ENCODE peak calls at places on chromosome 16, in nine cellular contexts. H is IMR-90; A is testis; E is CD8-positive, alpha-beta T cell; P is H9; G is psoas muscle; Y is neural progenitor cell; L is stomach; K is lung. O is an unnamed sample. For H3K9me3, the result is how much of the 10 kb centered on the place peaks cover.

GRCh38 chr16:14289692-14290340 is 218.7 kb downstream of the MRTFB start:
- DNase-seq in H (peak), A (peak), E (peak), P (peak), G (no peak), Y (peak), L (peak), K (no peak), O (no peak)

GRCh38 chr16:53530046-53530445 is 27.0 kb upstream of the AKTIP start:
- DNase-seq in H (no peak), A (no peak), E (no peak), P (no peak), G (no peak), Y (no peak), L (no peak), K (no peak), O (no peak)

GRCh38 chr16:4869147-4869790 is 22.0 kb downstream of the UBN1 start:
- DNase-seq in H (no peak), A (no peak), E (no peak), P (no peak), G (no peak), Y (no peak), L (peak), K (no peak), O (no peak)

GRCh38 chr16:16120382-16121184 is 102.7 kb downstream of the ABCC6 start:
- DNase-seq in H (peak), A (peak), E (no peak), P (no peak), G (peak), Y (no peak), L (peak), K (peak), O (no peak)

GRCh38 chr16:17972460-17972943 is 364.0 kb downstream of the NPIPA8 start:
- DNase-seq in H (no peak), A (no peak), E (no peak), P (no peak), G (peak), Y (no peak), L (no peak), K (no peak), O (no peak)

GRCh38 chr16:49483651-49484451 is 110.2 kb downstream of the C16orf78 start:
- DNase-seq in H (no peak), A (no peak), E (no peak), P (no peak), G (peak), Y (no peak), L (no peak), K (no peak), O (no peak)

GRCh38 chr16:31472559-31473203 is 729 bp downstream of the TGFB1I1 start:
- DNase-seq in H (peak), A (peak), E (peak), P (peak), G (peak), Y (peak), L (peak), K (peak), O (no peak)

GRCh38 chr16:53417011-53417410 is 17.3 kb upstream of the RBL2 start:
- DNase-seq in H (peak), A (no peak), E (no peak), P (no peak), G (no peak), Y (no peak), L (no peak), K (no peak), O (no peak)

GRCh38 chr16:85393674-85394510 is 219.2 kb upstream of the GSE1 start:
- DNase-seq in H (peak), A (peak), E (peak), P (peak), G (peak), Y (peak), L (peak), K (peak), O (peak)

GRCh38 chr16:75483222-75483621 is 12.0 kb downstream of the CHST6 start:
- DNase-seq in H (peak), A (no peak), E (no peak), P (no peak), G (no peak), Y (no peak), L (no peak), K (no peak), O (no peak)

GRCh38 chr16:87927195-87927562 is 9.2 kb downstream of the CA5A start:
- DNase-seq in H (no peak), A (no peak), E (no peak), P (no peak), G (no peak), Y (no peak), L (no peak), K (no peak), O (no peak)

GRCh38 chr16:87252269-87252970 is 64.8 kb downstream of the C16orf95 start:
- DNase-seq in H (no peak), A (no peak), E (no peak), P (no peak), G (no peak), Y (no peak), L (no peak), K (no peak), O (no peak)

GRCh38 chr16:11402745-11403533 is 57.7 kb downstream of the RMI2 start:
- DNase-seq in H (no peak), A (no peak), E (no peak), P (no peak), G (no peak), Y (no peak), L (no peak), K (no peak), O (no peak)

GRCh38 chr16:10728035-10728462 is 15.6 kb upstream of the NUBP1 start:
- DNase-seq in H (no peak), A (peak), E (no peak), P (no peak), G (no peak), Y (no peak), L (no peak), K (no peak), O (no peak)

GRCh38 chr16:50282010-50282538 is 15.7 kb downstream of the ADCY7 start:
- DNase-seq in H (no peak), A (peak), E (peak), P (no peak), G (peak), Y (no peak), L (peak), K (peak), O (peak)

GRCh38 chr16:70402916-70403659 is 35.8 kb downstream of the ST3GAL2 start:
- DNase-seq in H (peak), A (no peak), E (no peak), P (no peak), G (no peak), Y (no peak), L (no peak), K (no peak), O (no peak)

GRCh38 chr16:19888834-19889233 is 4.2 kb upstream of the GPRC5B start:
- DNase-seq in H (no peak), A (no peak), E (no peak), P (no peak), G (no peak), Y (no peak), L (no peak), K (no peak), O (no peak)

GRCh38 chr16:35753559-35754390 is 2294.4 kb downstream of the TP53TG3F start:
- DNase-seq in H (no peak), A (no peak), E (no peak), P (no peak), G (no peak), Y (no peak), L (no peak), K (peak), O (no peak)
- H3K9me3 ChIP-seq in H (under half), A (under half), E (under half), P (half or more), G (under half), Y (under half), L (half or more), K (under half), O (under half)

GRCh38 chr16:66427036-66427446 is at the start of gene BEAN1:
- DNase-seq in H (no peak), A (no peak), E (no peak), P (no peak), G (no peak), Y (peak), L (no peak), K (no peak), O (no peak)

GRCh38 chr16:66427451-66427860 is 361 bp downstream of the BEAN1 start:
- DNase-seq in H (no peak), A (no peak), E (no peak), P (no peak), G (no peak), Y (no peak), L (no peak), K (no peak), O (no peak)

GRCh38 chr16:66427871-66428681 is 981 bp downstream of the BEAN1 start:
- DNase-seq in H (no peak), A (no peak), E (no peak), P (no peak), G (no peak), Y (peak), L (no peak), K (no peak), O (no peak)

GRCh38 chr16:66425651-66426050 is 1.4 kb upstream of the BEAN1 start:
- DNase-seq in H (no peak), A (no peak), E (no peak), P (no peak), G (no peak), Y (no peak), L (no peak), K (no peak), O (no peak)

DNA sequence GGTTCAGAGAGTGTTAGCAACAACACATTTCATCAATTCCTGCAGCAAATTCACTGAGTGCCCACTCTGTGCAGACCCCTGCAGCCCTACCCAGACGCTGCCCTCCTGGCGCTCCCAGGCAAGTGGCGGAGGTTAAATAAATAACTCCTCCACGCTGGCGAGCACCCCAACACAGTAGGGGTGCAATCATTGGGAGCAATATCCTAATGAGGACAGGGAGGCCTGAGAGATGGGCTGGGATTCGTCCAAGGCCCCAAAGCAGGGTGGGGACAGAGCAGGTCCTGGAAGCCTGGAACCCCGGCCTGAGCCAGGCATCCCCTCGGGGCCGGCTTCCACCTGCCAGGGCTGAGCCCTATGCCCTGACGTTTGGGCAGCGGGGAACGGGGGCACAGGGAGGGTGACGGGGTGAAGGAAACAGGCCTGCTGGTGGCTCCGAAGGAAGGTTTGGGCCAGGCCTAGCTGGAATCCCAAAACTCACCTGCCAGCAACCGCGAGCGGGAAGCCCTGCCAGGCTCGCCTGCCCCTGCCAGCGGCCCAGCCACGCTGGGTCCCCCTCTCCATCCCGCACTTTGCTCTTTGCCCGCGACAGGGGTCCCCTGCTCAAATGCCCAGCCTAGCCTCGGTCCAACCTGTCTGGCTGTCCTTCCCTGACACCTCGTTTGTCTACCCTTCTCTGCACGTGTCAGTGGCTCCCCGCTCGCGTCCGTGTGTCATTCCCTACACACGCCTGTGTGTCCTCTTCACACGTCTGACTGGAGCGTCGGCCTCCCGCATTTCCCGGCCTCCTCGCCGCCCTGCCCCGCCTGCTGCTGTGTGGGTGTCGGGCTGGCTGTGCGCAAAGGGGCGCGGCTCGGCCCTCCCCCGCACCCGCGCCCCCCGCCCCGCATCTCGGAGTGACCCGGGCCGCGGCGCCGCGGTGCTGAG is 721 bp upstream of the BEAN1 start:
- DNase-seq in H (no peak), A (no peak), E (no peak), P (no peak), G (no peak), Y (peak), L (no peak), K (no peak), O (no peak)
- H3K9me3 ChIP-seq in H (under half), A (under half), E (under half), P (under half), G (under half), Y (under half), L (under half), K (under half), O (under half)

GRCh38 chr16:82011199-82011641 is at the start of gene SDR42E1:
- DNase-seq in H (no peak), A (peak), E (peak), P (no peak), G (no peak), Y (no peak), L (peak), K (peak), O (peak)
- H3K9me3 ChIP-seq in H (under half), A (under half), E (under half), P (under half), G (under half), Y (under half), L (under half), K (under half), O (under half)

DNA sequence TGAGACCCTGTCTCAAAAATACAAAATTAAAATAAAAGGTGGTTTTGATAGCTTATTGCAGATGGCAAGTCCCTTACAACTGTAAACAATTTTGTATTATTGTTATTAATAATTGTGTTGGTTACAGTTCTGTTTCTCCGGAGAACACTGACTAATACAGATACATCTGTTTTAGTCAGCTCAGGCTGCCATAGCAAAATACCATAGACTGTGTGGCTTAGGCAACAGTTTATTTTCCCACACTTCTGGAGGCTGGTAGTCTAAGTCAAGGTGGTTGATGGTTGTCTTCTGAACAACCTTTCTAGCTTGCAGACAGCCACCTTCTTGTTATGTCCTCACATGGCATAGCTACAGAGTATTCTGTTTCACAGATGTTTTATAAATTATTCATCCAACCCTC is 14.2 kb upstream of the IL21R start:
- DNase-seq in H (no peak), A (no peak), E (no peak), P (no peak), G (no peak), Y (no peak), L (no peak), K (no peak), O (no peak)
- H3K9me3 ChIP-seq in H (under half), A (under half), E (under half), P (under half), G (under half), Y (under half), L (under half), K (under half), O (under half)

GRCh38 chr16:79092846-79093245 is 507.7 kb downstream of the MAF start:
- DNase-seq in H (no peak), A (no peak), E (no peak), P (no peak), G (no peak), Y (no peak), L (no peak), K (no peak), O (no peak)
- H3K9me3 ChIP-seq in H (under half), A (under half), E (under half), P (under half), G (under half), Y (under half), L (under half), K (under half), O (under half)

GRCh38 chr16:73142995-73143394 is 95.1 kb upstream of the ZFHX3 start:
- DNase-seq in H (no peak), A (no peak), E (no peak), P (no peak), G (no peak), Y (no peak), L (no peak), K (no peak), O (no peak)
- H3K9me3 ChIP-seq in H (under half), A (under half), E (under half), P (under half), G (under half), Y (under half), L (under half), K (under half), O (under half)